ENCODE peak calls at places on chromosome 12, in ten cellular contexts. X is skeletal muscle cell; S is IMR-90; Y is HT1080; N is epithelial cell of prostate; H is GM04504; I is NCI-H2107; O is NCI-H446 treated with DMSO at 0.1 percent for 48 hours; D is nucleus accumbens; R is activated CD4-positive, alpha-beta T cell treated with anti-CD3 and anti-CD28 coated beads for 36 hours. M is an unnamed sample.

GRCh38 chr12:117167769-117168168 is 22.5 kb downstream of the FBXO21 start:
- DNase-seq in X (no peak), S (no peak), Y (no peak), N (no peak), H (no peak), I (no peak), O (no peak), D (no peak), R (no peak), M (no peak)

GRCh38 chr12:78210894-78211302 is 380.2 kb downstream of the NAV3 start:
- DNase-seq in X (peak; percentile 93), S (peak; percentile 81), Y (peak; percentile 83), N (peak; percentile 43), H (peak; percentile 62), I (peak; percentile 55), O (peak; percentile 38), D (no peak), R (no peak), M (peak; percentile 2)

GRCh38 chr12:132367401-132367851 is 38.0 kb upstream of the GALNT9 start:
- DNase-seq in X (no peak), S (no peak), Y (no peak), N (no peak), H (no peak), I (no peak), O (no peak), D (no peak), R (no peak), M (no peak)

GRCh38 chr12:97784904-97785303 is 322.3 kb downstream of the RMST start:
- DNase-seq in X (no peak), S (no peak), Y (no peak), N (no peak), H (no peak), I (no peak), O (no peak), D (no peak), R (no peak), M (no peak)

GRCh38 chr12:99670635-99671034 is 23.1 kb downstream of the GARIN6 start:
- DNase-seq in X (no peak), S (peak; percentile 4), Y (no peak), N (no peak), H (peak; percentile 1), I (no peak), O (no peak), D (no peak), R (no peak), M (no peak)

GRCh38 chr12:31220633-31221565 is 105.1 kb downstream of the SINHCAF start:
- DNase-seq in X (no peak), S (peak; percentile 17), Y (peak; percentile 32), N (no peak), H (no peak), I (no peak), O (no peak), D (no peak), R (no peak), M (no peak)

GRCh38 chr12:120332523-120332922 is 4.9 kb upstream of the PLA2G1B start:
- DNase-seq in X (no peak), S (no peak), Y (no peak), N (no peak), H (no peak), I (no peak), O (no peak), D (no peak), R (no peak), M (no peak)

GRCh38 chr12:107435520-107435919 is 250.1 kb upstream of the PWP1 start:
- DNase-seq in X (no peak), S (no peak), Y (no peak), N (no peak), H (no peak), I (no peak), O (no peak), D (no peak), R (no peak), M (no peak)

GRCh38 chr12:121499929-121500793 is 80.7 kb downstream of the KDM2B start:
- DNase-seq in X (peak; percentile 8), S (peak; percentile 59), Y (peak; percentile 56), N (no peak), H (peak; percentile 35), I (peak; percentile 67), O (no peak), D (peak; percentile 54), R (peak; percentile 84), M (peak; percentile 85)

GRCh38 chr12:42187799-42188198 is 43.1 kb upstream of the GXYLT1 start:
- DNase-seq in X (no peak), S (no peak), Y (no peak), N (no peak), H (no peak), I (no peak), O (no peak), D (no peak), R (no peak), M (no peak)

GRCh38 chr12:132154341-132154761 is 10.1 kb downstream of the NOC4L start:
- DNase-seq in X (no peak), S (no peak), Y (no peak), N (no peak), H (no peak), I (no peak), O (no peak), D (no peak), R (no peak), M (no peak)

GRCh38 chr12:113762155-113762848 is 203.8 kb downstream of the RBM19 start:
- DNase-seq in X (no peak), S (no peak), Y (no peak), N (no peak), H (no peak), I (no peak), O (no peak), D (peak; percentile 40), R (no peak), M (no peak)

GRCh38 chr12:116919247-116919671 is 8.5 kb downstream of the FBXW8 start:
- DNase-seq in X (no peak), S (no peak), Y (no peak), N (no peak), H (no peak), I (no peak), O (no peak), D (no peak), R (no peak), M (no peak)

GRCh38 chr12:57149309-57149900 is 2.0 kb upstream of the LRP1-AS start:
- DNase-seq in X (peak; percentile 70), S (peak; percentile 61), Y (no peak), N (no peak), H (peak; percentile 67), I (no peak), O (no peak), D (no peak), R (no peak), M (no peak)

GRCh38 chr12:58408516-58408915 is 467.1 kb downstream of the ATP23 start:
- DNase-seq in X (peak; percentile 17), S (peak; percentile 31), Y (no peak), N (no peak), H (no peak), I (no peak), O (no peak), D (no peak), R (no peak), M (no peak)

GRCh38 chr12:122148657-122149056 is 25.4 kb downstream of the IL31 start:
- DNase-seq in X (no peak), S (peak; percentile 86), Y (no peak), N (no peak), H (no peak), I (no peak), O (no peak), D (no peak), R (no peak), M (no peak)

GRCh38 chr12:14901228-14901562 is 15.5 kb upstream of the MGP start:
- DNase-seq in X (no peak), S (no peak), Y (no peak), N (no peak), H (no peak), I (no peak), O (no peak), D (no peak), R (no peak), M (no peak)

GRCh38 chr12:127559349-127560040 is 707.5 kb upstream of the TMEM132C start:
- DNase-seq in X (peak; percentile 94), S (peak; percentile 94), Y (peak; percentile 97), N (peak; percentile 60), H (peak; percentile 97), I (peak; percentile 94), O (no peak), D (no peak), R (peak; percentile 91), M (peak; percentile 52)

GRCh38 chr12:120711411-120711810 is 1.2 kb downstream of the UNC119B start:
- DNase-seq in X (no peak), S (no peak), Y (no peak), N (no peak), H (no peak), I (no peak), O (no peak), D (no peak), R (no peak), M (peak; percentile 11)